ENCODE peak calls at places on chromosome 10, in five cellular contexts. One of them, this sample, is unnamed. For H3K27me3 and H3K9me3, the result is how much of the 10 kb centered on the place peaks cover.

GRCh38 chr10:96511044-96511945 is 2.4 kb downstream of the TLL2 start:
- DNase-seq in right lobe of liver: no peak
- DNase-seq in hepatocyte: peak
- DNase-seq in spleen: no peak
- DNase-seq in cardiac muscle cell: peak
- DNase-seq in this sample: no peak

GRCh38 chr10:130834170-130834569 is 477.4 kb downstream of the TCERG1L start:
- DNase-seq in cardiac muscle cell: peak
- DNase-seq in hepatocyte: no peak
- DNase-seq in spleen: no peak
- DNase-seq in right lobe of liver: no peak
- DNase-seq in this sample: no peak

GRCh38 chr10:24201503-24202180 is 7.3 kb upstream of the KIAA1217 start:
- DNase-seq in spleen: no peak
- DNase-seq in right lobe of liver: no peak
- DNase-seq in cardiac muscle cell: no peak
- DNase-seq in hepatocyte: no peak
- DNase-seq in this sample: no peak

GRCh38 chr10:74011762-74012161 is 13.8 kb downstream of the VCL start:
- DNase-seq in right lobe of liver: no peak
- DNase-seq in cardiac muscle cell: no peak
- DNase-seq in hepatocyte: peak
- DNase-seq in spleen: no peak
- DNase-seq in this sample: no peak

GRCh38 chr10:125283191-125283590 is 122.8 kb upstream of the CTBP2 start:
- DNase-seq in hepatocyte: peak
- DNase-seq in spleen: no peak
- DNase-seq in cardiac muscle cell: no peak
- DNase-seq in right lobe of liver: no peak
- DNase-seq in this sample: no peak

GRCh38 chr10:48623607-48624132 is 18.8 kb upstream of the ARHGAP22 start:
- DNase-seq in right lobe of liver: no peak
- DNase-seq in spleen: no peak
- DNase-seq in hepatocyte: no peak
- DNase-seq in cardiac muscle cell: no peak
- DNase-seq in this sample: no peak

GRCh38 chr10:77325233-77325537 is 312.4 kb downstream of the KCNMA1 start:
- DNase-seq in right lobe of liver: no peak
- DNase-seq in spleen: no peak
- DNase-seq in hepatocyte: no peak
- DNase-seq in cardiac muscle cell: no peak
- DNase-seq in this sample: no peak

GRCh38 chr10:22727663-22728062 is 13.3 kb upstream of the PIP4K2A start:
- DNase-seq in hepatocyte: no peak
- DNase-seq in cardiac muscle cell: no peak
- DNase-seq in right lobe of liver: no peak
- DNase-seq in spleen: no peak
- DNase-seq in this sample: no peak

GRCh38 chr10:109974509-109975191 is 33.1 kb upstream of the ADD3 start:
- DNase-seq in hepatocyte: peak
- DNase-seq in right lobe of liver: no peak
- DNase-seq in cardiac muscle cell: no peak
- DNase-seq in spleen: no peak
- DNase-seq in this sample: no peak

GRCh38 chr10:48456361-48456804 is 148.5 kb downstream of the ARHGAP22 start:
- DNase-seq in cardiac muscle cell: peak
- DNase-seq in spleen: peak
- DNase-seq in right lobe of liver: peak
- DNase-seq in hepatocyte: peak
- DNase-seq in this sample: peak

GRCh38 chr10:3432089-3432488 is 259.5 kb upstream of the PITRM1 start:
- DNase-seq in right lobe of liver: no peak
- DNase-seq in hepatocyte: no peak
- DNase-seq in cardiac muscle cell: no peak
- DNase-seq in spleen: no peak
- DNase-seq in this sample: no peak

GRCh38 chr10:43888551-43888950 is 239.9 kb upstream of the ZNF32 start:
- DNase-seq in spleen: no peak
- DNase-seq in hepatocyte: no peak
- DNase-seq in cardiac muscle cell: no peak
- DNase-seq in right lobe of liver: no peak
- DNase-seq in this sample: no peak

GRCh38 chr10:114151486-114151885 is 22.5 kb downstream of the CCDC186 start:
- DNase-seq in hepatocyte: no peak
- DNase-seq in right lobe of liver: no peak
- DNase-seq in spleen: no peak
- DNase-seq in cardiac muscle cell: no peak
- DNase-seq in this sample: no peak

GRCh38 chr10:30345611-30346010 is 3.5 kb downstream of the MTPAP start:
- DNase-seq in hepatocyte: no peak
- DNase-seq in cardiac muscle cell: no peak
- DNase-seq in right lobe of liver: no peak
- DNase-seq in spleen: no peak
- DNase-seq in this sample: no peak

GRCh38 chr10:93815304-93816091 is 57.8 kb downstream of the LGI1 start:
- DNase-seq in hepatocyte: peak
- DNase-seq in right lobe of liver: no peak
- DNase-seq in spleen: no peak
- DNase-seq in cardiac muscle cell: peak
- DNase-seq in this sample: no peak

GRCh38 chr10:48545462-48546145 is 59.3 kb downstream of the ARHGAP22 start:
- DNase-seq in cardiac muscle cell: peak
- DNase-seq in spleen: no peak
- DNase-seq in hepatocyte: no peak
- DNase-seq in right lobe of liver: no peak
- DNase-seq in this sample: no peak

GRCh38 chr10:103227416-103227815 is 18.3 kb upstream of the RPEL1 start:
- DNase-seq in cardiac muscle cell: no peak
- DNase-seq in right lobe of liver: no peak
- DNase-seq in spleen: no peak
- DNase-seq in hepatocyte: no peak
- DNase-seq in this sample: no peak

GRCh38 chr10:3484306-3485187 is 300.5 kb downstream of the KLF6 start:
- DNase-seq in spleen: no peak
- DNase-seq in right lobe of liver: no peak
- DNase-seq in hepatocyte: no peak
- DNase-seq in cardiac muscle cell: peak
- DNase-seq in this sample: no peak

GRCh38 chr10:102643346-102644065 is 773 bp upstream of the TRIM8 start:
- DNase-seq in right lobe of liver: peak
- DNase-seq in spleen: peak
- DNase-seq in hepatocyte: peak
- DNase-seq in cardiac muscle cell: peak
- DNase-seq in this sample: peak

GRCh38 chr10:106819490-106819889 is 345.0 kb downstream of the SORCS1 start:
- DNase-seq in hepatocyte: no peak
- DNase-seq in spleen: no peak
- DNase-seq in right lobe of liver: no peak
- DNase-seq in cardiac muscle cell: no peak
- DNase-seq in this sample: no peak

GRCh38 chr10:80529604-80530003 is 8.1 kb upstream of the SH2D4B start:
- DNase-seq in cardiac muscle cell: no peak
- DNase-seq in hepatocyte: no peak
- DNase-seq in spleen: no peak
- DNase-seq in right lobe of liver: no peak
- DNase-seq in this sample: peak

GRCh38 chr10:7484456-7485266 is 73.8 kb upstream of the SFMBT2 start:
- DNase-seq in right lobe of liver: no peak
- DNase-seq in hepatocyte: no peak
- DNase-seq in cardiac muscle cell: no peak
- DNase-seq in spleen: no peak
- DNase-seq in this sample: no peak

GRCh38 chr10:11242443-11243386 is 225.0 kb downstream of the CELF2 start:
- DNase-seq in spleen: peak
- DNase-seq in cardiac muscle cell: no peak
- DNase-seq in right lobe of liver: no peak
- DNase-seq in hepatocyte: no peak
- DNase-seq in this sample: no peak

GRCh38 chr10:32939296-32940111 is 18.5 kb downstream of the ITGB1 start:
- DNase-seq in cardiac muscle cell: no peak
- DNase-seq in spleen: no peak
- DNase-seq in hepatocyte: no peak
- DNase-seq in right lobe of liver: no peak
- DNase-seq in this sample: no peak

GRCh38 chr10:48332166-48332870 is 25.8 kb downstream of the MAPK8 start:
- DNase-seq in cardiac muscle cell: no peak
- DNase-seq in spleen: no peak
- DNase-seq in hepatocyte: no peak
- DNase-seq in right lobe of liver: no peak
- DNase-seq in this sample: no peak

GRCh38 chr10:13400196-13400965 is 52.3 kb upstream of the SEPHS1 start:
- DNase-seq in hepatocyte: no peak
- DNase-seq in spleen: no peak
- DNase-seq in right lobe of liver: no peak
- DNase-seq in cardiac muscle cell: no peak
- DNase-seq in this sample: no peak

GRCh38 chr10:79447911-79448731 is 2.7 kb upstream of the ZCCHC24 start:
- DNase-seq in right lobe of liver: no peak
- DNase-seq in hepatocyte: no peak
- DNase-seq in cardiac muscle cell: no peak
- DNase-seq in spleen: peak
- DNase-seq in this sample: no peak
- H3K27me3 ChIP-seq in right lobe of liver: under half
- H3K27me3 ChIP-seq in hepatocyte: under half
- H3K27me3 ChIP-seq in cardiac muscle cell: under half
- H3K27me3 ChIP-seq in spleen: under half
- H3K27me3 ChIP-seq in this sample: under half

GRCh38 chr10:123175389-123176387 is 21.5 kb downstream of the BUB3 start:
- DNase-seq in hepatocyte: no peak
- DNase-seq in spleen: no peak
- DNase-seq in right lobe of liver: no peak
- DNase-seq in cardiac muscle cell: no peak
- DNase-seq in this sample: no peak
- H3K9me3 ChIP-seq in hepatocyte: under half
- H3K9me3 ChIP-seq in spleen: under half
- H3K9me3 ChIP-seq in right lobe of liver: under half
- H3K9me3 ChIP-seq in cardiac muscle cell: under half
- H3K9me3 ChIP-seq in this sample: under half

GRCh38 chr10:89163265-89163995 is 43.7 kb downstream of the CH25H start:
- DNase-seq in cardiac muscle cell: no peak
- DNase-seq in right lobe of liver: peak
- DNase-seq in spleen: peak
- DNase-seq in hepatocyte: no peak
- DNase-seq in this sample: peak
- H3K27ac ChIP-seq in cardiac muscle cell: no peak
- H3K27ac ChIP-seq in right lobe of liver: peak
- H3K27ac ChIP-seq in spleen: peak
- H3K27ac ChIP-seq in hepatocyte: no peak
- H3K27ac ChIP-seq in this sample: no peak

GRCh38 chr10:692682-693351 is 3.3 kb upstream of the DIP2C start:
- DNase-seq in hepatocyte: no peak
- DNase-seq in spleen: no peak
- DNase-seq in cardiac muscle cell: no peak
- DNase-seq in right lobe of liver: no peak
- DNase-seq in this sample: no peak
- H3K27me3 ChIP-seq in hepatocyte: under half
- H3K27me3 ChIP-seq in spleen: under half
- H3K27me3 ChIP-seq in cardiac muscle cell: under half
- H3K27me3 ChIP-seq in right lobe of liver: under half
- H3K27me3 ChIP-seq in this sample: under half

GRCh38 chr10:50346947-50347346 is 95.6 kb upstream of the ASAH2 start:
- DNase-seq in cardiac muscle cell: no peak
- DNase-seq in right lobe of liver: no peak
- DNase-seq in hepatocyte: no peak
- DNase-seq in spleen: no peak
- DNase-seq in this sample: no peak

GRCh38 chr10:50347394-50347802 is 96.1 kb upstream of the ASAH2 start:
- DNase-seq in hepatocyte: no peak
- DNase-seq in right lobe of liver: no peak
- DNase-seq in spleen: no peak
- DNase-seq in cardiac muscle cell: no peak
- DNase-seq in this sample: no peak

GRCh38 chr10:50349554-50349953 is 98.2 kb upstream of the ASAH2 start:
- DNase-seq in cardiac muscle cell: no peak
- DNase-seq in right lobe of liver: no peak
- DNase-seq in spleen: no peak
- DNase-seq in hepatocyte: no peak
- DNase-seq in this sample: no peak

GRCh38 chr10:50351483-50352146 is 100.3 kb upstream of the ASAH2 start:
- DNase-seq in spleen: no peak
- DNase-seq in right lobe of liver: no peak
- DNase-seq in hepatocyte: no peak
- DNase-seq in cardiac muscle cell: no peak
- DNase-seq in this sample: no peak

GRCh38 chr10:50350366-50350765 is 99.0 kb upstream of the ASAH2 start:
- DNase-seq in spleen: no peak
- DNase-seq in right lobe of liver: no peak
- DNase-seq in hepatocyte: no peak
- DNase-seq in cardiac muscle cell: no peak
- DNase-seq in this sample: no peak
- H3K9me3 ChIP-seq in spleen: under half
- H3K9me3 ChIP-seq in right lobe of liver: under half
- H3K9me3 ChIP-seq in hepatocyte: under half
- H3K9me3 ChIP-seq in cardiac muscle cell: under half
- H3K9me3 ChIP-seq in this sample: under half

DNA sequence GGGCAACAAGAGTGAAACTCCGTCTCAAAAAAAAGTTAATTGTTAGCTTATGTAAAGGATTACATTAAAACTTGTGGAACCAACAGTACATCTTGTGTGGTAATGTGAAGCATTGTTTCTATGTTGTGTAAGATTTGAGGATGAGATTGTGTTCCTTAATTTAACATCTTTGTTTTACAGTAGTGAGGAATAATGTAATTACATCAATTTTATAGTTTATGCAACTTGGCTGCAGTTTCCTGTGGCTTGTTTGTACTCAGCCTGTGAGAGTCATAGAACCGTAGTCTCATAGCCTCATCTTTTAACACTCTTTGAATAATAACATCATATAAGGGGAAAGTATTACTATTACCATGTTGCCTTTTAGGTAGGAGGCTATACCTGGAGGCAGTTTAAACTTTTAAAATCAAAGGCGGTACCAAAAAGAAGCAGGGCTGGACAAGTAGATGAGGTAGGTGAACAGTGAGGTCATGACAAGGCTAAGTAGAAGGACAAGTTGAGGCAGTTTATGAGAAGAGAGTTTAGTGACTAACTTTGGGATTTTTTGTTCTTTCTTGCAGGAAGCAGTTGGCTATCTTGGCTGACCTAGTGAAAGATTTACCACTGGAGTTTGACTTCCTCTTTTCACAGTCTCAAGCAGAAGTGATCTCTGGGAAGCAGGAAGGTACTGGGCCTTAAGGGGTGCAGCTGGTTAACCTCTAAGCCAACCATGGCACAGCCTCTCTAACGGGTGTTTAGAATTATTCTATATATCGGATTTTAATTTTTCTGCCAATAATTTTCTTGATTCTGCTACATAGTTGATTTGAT is 26.1 kb downstream of the ENTPD7 start:
- DNase-seq in cardiac muscle cell: no peak
- DNase-seq in hepatocyte: no peak
- DNase-seq in right lobe of liver: no peak
- DNase-seq in spleen: no peak
- DNase-seq in this sample: no peak
- H3K27ac ChIP-seq in cardiac muscle cell: no peak
- H3K27ac ChIP-seq in hepatocyte: no peak
- H3K27ac ChIP-seq in right lobe of liver: no peak
- H3K27ac ChIP-seq in spleen: peak
- H3K27ac ChIP-seq in this sample: no peak

This sample was measured in aorta.